ENCODE peak calls at places on chromosomes 3 and 15, in four cellular contexts. C is fibroblast of lung; U is activated CD4-positive, alpha-beta T cell treated with anti-CD3 and anti-CD28 coated beads, Interleukin-2, amount 50 U/mL, for 4 hours; I is AG09319. E is an unnamed sample.

GRCh38 chr3:117856354-117856753 is 1146.8 kb downstream of the TUSC7 start:
- DNase-seq in C (no peak), U (no peak), I (no peak), E (no peak)

GRCh38 chr3:4290272-4290893 is 12.8 kb upstream of the SETMAR start:
- DNase-seq in C (peak; percentile 23), U (peak; percentile 21), I (peak; percentile 14), E (peak; percentile 60)

GRCh38 chr15:77748078-77749064 is 115.7 kb upstream of the LINGO1 start:
- DNase-seq in C (no peak), U (no peak), I (no peak), E (peak; percentile 28)

GRCh38 chr15:62119224-62119925 is 45.7 kb downstream of the C2CD4B start:
- DNase-seq in C (peak; percentile 97), U (no peak), I (peak; percentile 79), E (peak; percentile 38)

GRCh38 chr15:77855871-77856270 is 221.6 kb downstream of the TBC1D2B start:
- DNase-seq in C (no peak), U (no peak), I (no peak), E (no peak)

GRCh38 chr15:96332854-96333193 is 2.3 kb downstream of the NR2F2 start:
- DNase-seq in C (peak; percentile 44), U (no peak), I (no peak), E (no peak)

GRCh38 chr3:170488802-170489201 is 70.1 kb downstream of the CLDN11 start:
- DNase-seq in C (no peak), U (no peak), I (peak; percentile 81), E (no peak)

GRCh38 chr3:27666708-27667107 is 55.4 kb downstream of the EOMES start:
- DNase-seq in C (peak; percentile 78), U (no peak), I (peak; percentile 79), E (peak; percentile 16)

GRCh38 chr3:150114873-150115570 is 144.3 kb upstream of the PFN2 start:
- DNase-seq in C (peak; percentile 74), U (no peak), I (no peak), E (no peak)

GRCh38 chr15:64544450-64544849 is 84.1 kb downstream of the ZNF609 start:
- DNase-seq in C (peak; percentile 42), U (no peak), I (no peak), E (no peak)

GRCh38 chr15:85865070-85865684 is 70.5 kb upstream of the KLHL25 start:
- DNase-seq in C (peak; percentile 49), U (no peak), I (no peak), E (peak; percentile 90)

GRCh38 chr15:95948371-95948770 is 382.1 kb upstream of the NR2F2 start:
- DNase-seq in C (no peak), U (no peak), I (no peak), E (no peak)

GRCh38 chr15:63093486-63094205 is 28.0 kb upstream of the LACTB start:
- DNase-seq in C (peak; percentile 64), U (peak; percentile 68), I (peak; percentile 44), E (peak; percentile 92)

GRCh38 chr3:42036483-42036823 is 54.7 kb upstream of the TRAK1 start:
- DNase-seq in C (peak; percentile 96), U (no peak), I (peak; percentile 80), E (no peak)

GRCh38 chr15:36951747-36952247 is 148.6 kb downstream of the MEIS2 start:
- DNase-seq in C (peak; percentile 99), U (no peak), I (no peak), E (no peak)

GRCh38 chr3:128210711-128211110 is 57.4 kb downstream of the EEFSEC start:
- DNase-seq in C (no peak), U (no peak), I (no peak), E (no peak)

GRCh38 chr3:62013931-62014330 is 359.4 kb downstream of the FEZF2 start:
- DNase-seq in C (no peak), U (no peak), I (no peak), E (no peak)

GRCh38 chr3:123789760-123790159 is 94.4 kb downstream of the MYLK start:
- DNase-seq in C (peak; percentile 97), U (no peak), I (no peak), E (no peak)

GRCh38 chr3:107404727-107405519 is 27.7 kb downstream of the CCDC54 start:
- DNase-seq in C (peak; percentile 86), U (no peak), I (no peak), E (no peak)

GRCh38 chr15:39495871-39496459 is 84.9 kb upstream of the THBS1 start:
- DNase-seq in C (peak; percentile 68), U (no peak), I (no peak), E (no peak)

GRCh38 chr3:53938645-53939044 is 47.0 kb upstream of the SELENOK start:
- DNase-seq in C (peak; percentile 41), U (peak; percentile 10), I (peak; percentile 22), E (peak; percentile 85)

GRCh38 chr15:51758645-51759044 is 7.2 kb downstream of the TMOD2 start:
- DNase-seq in C (peak; percentile 68), U (no peak), I (peak; percentile 36), E (peak; percentile 82)

GRCh38 chr3:53956591-53956990 is 64.9 kb upstream of the SELENOK start:
- DNase-seq in C (no peak), U (no peak), I (no peak), E (no peak)

E was measured in NCI-H82.